ENCODE peak calls at places on chromosomes 11 and 22, in four cellular contexts. M is NCI-H748 treated with DMSO at 0.1 percent for 48 hours; K is stimulated activated CD4-positive, alpha-beta T cell treated with anti-CD3 and anti-CD28 coated beads, Interleukin-2, amount 100 ng/mL, for 48 hours; B is adrenal gland. W is an unnamed sample.

GRCh38 chr22:42033263-42034181 is 34.9 kb downstream of the WBP2NL start:
- DNase-seq in M (no peak), B (no peak), K (no peak), W (no peak)

GRCh38 chr11:33659370-33660139 is 41.1 kb downstream of the C11orf91 start:
- DNase-seq in K (no peak), M (no peak), B (no peak), W (no peak)

GRCh38 chr11:115958089-115959000 is 454.1 kb upstream of the CADM1 start:
- DNase-seq in B (no peak), K (no peak), M (no peak), W (peak)

GRCh38 chr11:2580444-2581050 is 119.2 kb downstream of the KCNQ1OT1 start:
- DNase-seq in K (no peak), B (peak), M (no peak), W (no peak)

GRCh38 chr22:49725516-49725915 is 102.2 kb downstream of the BRD1 start:
- DNase-seq in K (no peak), B (no peak), M (no peak), W (no peak)

GRCh38 chr11:62652156-62653006 is 721 bp downstream of the INTS5 start:
- DNase-seq in B (no peak), K (no peak), M (no peak), W (no peak)

GRCh38 chr11:58498464-58498863 is 9.4 kb downstream of the OR5B21 start:
- DNase-seq in M (no peak), K (no peak), B (no peak), W (no peak)

GRCh38 chr22:41237707-41238569 is 2.8 kb downstream of the CHADL start:
- DNase-seq in M (no peak), K (peak), B (peak), W (peak)

GRCh38 chr11:75423721-75424120 is 9.3 kb downstream of the KLHL35 start:
- DNase-seq in B (no peak), K (no peak), M (no peak), W (no peak)